ENCODE peak calls at places on chromosomes 6 and 20, in eight cellular contexts. W is A549, J is GM23338, D is K562, R is HepG2, B is SK-N-SH, H is GM12878, Y is HCT116. F is an unnamed sample.
A peak's percentile ranks its signal among the peaks of the same experiment; 100 is the strongest.

GRCh38 chr6:53049389-53049788 is 15.8 kb upstream of the FBXO9 start:
- DNase-seq in Y (no peak), H (no peak), J (no peak), B (no peak), R (peak; percentile 63), W (no peak), D (no peak), F (no peak)

GRCh38 chr6:34383651-34384304 is 8.7 kb downstream of the NUDT3 start:
- DNase-seq in W (no peak), B (no peak), R (no peak), D (no peak), J (peak; percentile 46), H (no peak), Y (no peak), F (no peak)

GRCh38 chr20:24438331-24438730 is 31.1 kb upstream of the SYNDIG1 start:
- DNase-seq in B (no peak), H (no peak), R (no peak), W (no peak), Y (no peak), D (no peak), J (no peak), F (no peak)

GRCh38 chr6:75350156-75350555 is 65.6 kb upstream of the TMEM30A start:
- DNase-seq in J (no peak), B (no peak), R (no peak), H (no peak), Y (no peak), D (no peak), W (no peak), F (no peak)

GRCh38 chr6:135251964-135252429 is 70.9 kb downstream of the MYB start:
- DNase-seq in D (no peak), B (no peak), W (no peak), R (peak; percentile 83), Y (no peak), J (no peak), H (no peak), F (no peak)

GRCh38 chr6:811806-812205 is 118.9 kb upstream of the EXOC2 start:
- DNase-seq in Y (no peak), R (no peak), B (no peak), J (no peak), H (no peak), W (no peak), D (no peak), F (no peak)

GRCh38 chr20:6819599-6819998 is 52.1 kb downstream of the BMP2 start:
- DNase-seq in W (no peak), B (no peak), J (no peak), Y (no peak), H (no peak), R (peak; percentile 15), D (no peak), F (no peak)

GRCh38 chr6:12947191-12947795 is 230.7 kb downstream of the PHACTR1 start:
- DNase-seq in H (no peak), B (no peak), D (no peak), W (no peak), Y (no peak), R (no peak), J (no peak), F (no peak)

GRCh38 chr6:109389650-109390274 is 7.5 kb upstream of the CD164 start:
- DNase-seq in J (no peak), R (no peak), Y (no peak), W (no peak), H (no peak), B (no peak), D (no peak), F (no peak)

GRCh38 chr6:106334646-106335448 is 9.3 kb upstream of the ATG5 start:
- DNase-seq in H (no peak), R (peak; percentile 52), Y (peak; percentile 61), J (peak; percentile 90), W (peak; percentile 19), D (peak; percentile 40), B (peak; percentile 60), F (no peak)

GRCh38 chr6:168029459-168030217 is 32.2 kb downstream of the KIF25 start:
- DNase-seq in B (no peak), R (no peak), D (no peak), W (no peak), Y (no peak), H (no peak), J (no peak), F (no peak)

GRCh38 chr20:367486-367887 is 13.1 kb upstream of the TRIB3 start:
- DNase-seq in R (no peak), D (no peak), J (no peak), B (no peak), H (no peak), W (no peak), Y (no peak), F (no peak)

GRCh38 chr6:39251406-39251805 is 22.1 kb upstream of the KCNK5 start:
- DNase-seq in D (no peak), R (no peak), H (no peak), W (no peak), J (no peak), Y (no peak), B (peak; percentile 41), F (no peak)

GRCh38 chr20:217266-217665 is 9.8 kb upstream of the DEFB129 start:
- DNase-seq in H (no peak), J (no peak), B (no peak), W (no peak), D (no peak), Y (no peak), R (no peak), F (no peak)

GRCh38 chr6:151370509-151371078 is 20.8 kb downstream of the ZBTB2 start:
- DNase-seq in Y (no peak), W (no peak), D (no peak), B (no peak), R (no peak), H (no peak), J (peak; percentile 50), F (no peak)

GRCh38 chr20:768426-768978 is at the start of gene SLC52A3:
- DNase-seq in D (peak; percentile 45), B (no peak), W (peak; percentile 74), R (peak; percentile 36), J (peak; percentile 80), Y (peak; percentile 86), H (no peak), F (no peak)

GRCh38 chr6:101393291-101394251 is at the start of gene GRIK2:
- DNase-seq in W (peak; percentile 17), B (peak; percentile 81), D (peak; percentile 14), R (no peak), Y (no peak), H (no peak), J (peak; percentile 82), F (no peak)

GRCh38 chr20:63590218-63591146 is 16.4 kb upstream of the HELZ2 start:
- DNase-seq in J (no peak), Y (no peak), W (no peak), B (no peak), H (no peak), D (no peak), R (no peak), F (no peak)

GRCh38 chr6:139545474-139546116 is 171.1 kb upstream of the CITED2 start:
- DNase-seq in W (no peak), R (no peak), Y (no peak), H (no peak), D (no peak), J (no peak), B (no peak), F (no peak)

GRCh38 chr6:93017213-93017612 is 402.1 kb downstream of the EPHA7 start:
- DNase-seq in B (no peak), R (peak; percentile 2), W (no peak), J (peak; percentile 77), Y (no peak), D (no peak), H (no peak), F (no peak)

DNA sequence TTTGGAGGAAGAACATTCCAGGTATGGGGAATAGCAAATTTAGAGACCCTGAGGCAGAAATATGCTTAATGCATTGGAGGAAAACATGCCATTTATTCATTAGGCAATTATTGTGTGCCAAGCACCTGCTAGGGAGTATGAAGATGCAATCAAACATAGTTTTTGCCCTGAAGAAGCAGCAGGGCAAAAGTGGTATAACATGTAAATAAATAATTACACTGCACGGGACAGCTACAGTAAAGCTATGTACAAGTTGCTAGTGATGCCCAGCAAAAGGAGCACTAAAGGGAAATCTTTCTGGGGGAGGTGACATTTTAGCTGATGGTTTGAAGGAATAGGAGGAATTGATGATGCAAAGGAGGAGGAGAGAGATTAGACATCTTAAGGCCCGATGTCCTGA is 626 bp upstream of the TJAP1 start:
- DNase-seq in D (no peak), H (no peak), Y (no peak), B (no peak), J (no peak), R (no peak), W (no peak), F (no peak)
- H3K4me3 ChIP-seq in D (peak overlapping the region; percentile 80), H (peak overlapping the region; percentile 91), Y (peak overlapping the region; percentile 86), B (peak overlapping the region; percentile 65), J (peak overlapping the region; percentile 81), R (peak overlapping the region; percentile 78), W (peak overlapping the region; percentile 83), F (peak overlapping the region; percentile 74)

DNA sequence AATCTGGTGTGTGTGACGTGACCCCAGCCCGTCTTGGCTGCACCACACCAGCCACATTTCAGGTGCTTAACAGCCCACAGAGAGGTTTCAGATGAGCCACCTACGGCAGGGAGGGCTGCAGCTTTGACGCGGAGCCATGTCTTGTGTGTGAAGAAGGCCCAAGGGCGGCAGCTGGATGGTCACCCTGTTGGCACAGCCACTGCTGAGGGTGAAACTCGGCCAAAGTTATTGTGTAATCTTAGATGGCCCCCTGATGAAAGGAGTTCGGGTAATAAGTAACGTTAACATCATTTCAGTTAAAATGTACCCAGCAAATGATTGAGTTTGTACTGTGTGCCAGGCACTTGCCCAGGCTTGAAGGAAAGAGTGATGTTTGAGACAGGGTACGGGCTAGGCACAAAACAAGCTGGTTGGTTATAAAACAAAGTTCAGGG is 97.2 kb downstream of the SSR1 start:
- DNase-seq in D (no peak), W (no peak), J (no peak), B (no peak), Y (no peak), R (no peak), H (no peak), F (no peak)
- H3K4me1 ChIP-seq in D (peaks cover 16% of the 10 kb centered on the region), W (no peaks in the 10 kb centered on the region), J (no peaks in the 10 kb centered on the region), B (no peaks in the 10 kb centered on the region), Y (peaks cover 2% of the 10 kb centered on the region), R (peaks cover 32% of the 10 kb centered on the region), H (no peaks in the 10 kb centered on the region), F (no peaks in the 10 kb centered on the region)

DNA sequence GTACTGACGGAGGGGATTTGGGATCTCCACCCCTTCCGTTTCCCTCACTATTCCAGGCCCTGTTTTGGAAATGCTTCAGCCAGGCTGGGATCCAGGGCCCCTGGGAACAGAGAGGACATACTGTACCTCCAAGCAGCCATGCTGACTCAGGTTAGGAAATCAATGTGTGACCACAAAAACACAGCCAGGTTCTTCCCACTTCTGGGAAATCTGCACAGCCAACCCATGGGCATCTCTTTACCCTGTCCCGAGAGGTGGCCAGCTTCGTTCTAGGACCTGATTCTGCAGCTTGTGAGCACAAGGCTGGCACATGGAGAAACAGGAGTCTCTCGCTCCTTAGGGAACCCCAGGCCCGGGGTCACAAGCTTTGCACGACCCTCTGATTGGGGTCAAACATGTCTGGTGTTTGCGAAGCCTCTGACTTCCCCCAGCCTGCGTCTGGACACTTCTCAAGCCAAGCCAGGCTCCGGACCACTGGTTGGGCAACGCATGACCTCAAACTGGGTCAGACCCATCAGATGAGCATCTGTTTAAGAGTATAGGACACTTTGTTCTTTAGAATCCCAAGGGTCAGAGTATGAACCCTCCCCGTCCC is 8.3 kb upstream of the TTPAL start:
- DNase-seq in W (no peak), R (peak; percentile 48), Y (no peak), J (peak; percentile 48), B (peak; percentile 19), H (no peak), D (no peak), F (no peak)
- TF ChIP-seq REST in W (no peak), R (no peak), Y (no peak), J (no peak), B (no peak), H (no peak), D (no peak), F (no peak)

GRCh38 chr20:32040142-32040953 is 11.7 kb upstream of the HCK start:
- DNase-seq in Y (no peak), D (no peak), W (no peak), J (no peak), B (no peak), R (no peak), H (no peak), F (no peak)
- H3K4me3 ChIP-seq in Y (no peak overlapping the region), D (no peak overlapping the region), W (no peak overlapping the region), J (no peak overlapping the region), B (no peak overlapping the region), R (no peak overlapping the region), H (peak overlapping the region; percentile 53), F (no peak overlapping the region)

F was measured in Panc1.